ENCODE peak calls at places on chromosomes 4 and X, in ten cellular contexts. V, E, T, B, Z, F, S, R, P and U are unnamed samples.

GRCh38 chr4:83552085-83552484 is 16.2 kb downstream of the GPAT3 start:
- DNase-seq in V (no peak), E (no peak), T (no peak), B (no peak), Z (peak), F (no peak), S (no peak), R (no peak), P (no peak), U (no peak)

GRCh38 chrX:41406211-41406610 is 40.9 kb upstream of the NYX start:
- DNase-seq in V (no peak), E (no peak), T (no peak), B (no peak), Z (no peak), F (no peak), S (no peak), R (no peak), P (no peak), U (no peak)

GRCh38 chr4:38368612-38369011 is 295.4 kb upstream of the KLF3 start:
- DNase-seq in V (no peak), E (no peak), T (no peak), B (no peak), Z (peak), F (no peak), S (no peak), R (no peak), P (no peak), U (no peak)

GRCh38 chr4:38621004-38621684 is 42.9 kb upstream of the KLF3 start:
- DNase-seq in V (no peak), E (no peak), T (no peak), B (no peak), Z (peak), F (no peak), S (no peak), R (no peak), P (no peak), U (no peak)

GRCh38 chr4:98672583-98673281 is 14.3 kb upstream of the TSPAN5 start:
- DNase-seq in V (peak), E (no peak), T (no peak), B (no peak), Z (no peak), F (no peak), S (no peak), R (no peak), P (no peak), U (no peak)

GRCh38 chrX:83658731-83659130 is 150.6 kb downstream of the POU3F4 start:
- DNase-seq in V (peak), E (peak), T (no peak), B (no peak), Z (no peak), F (no peak), S (no peak), R (peak), P (no peak), U (no peak)

GRCh38 chr4:73735231-73735630 is 5.1 kb upstream of the CXCL8 start:
- DNase-seq in V (no peak), E (no peak), T (no peak), B (no peak), Z (peak), F (no peak), S (no peak), R (peak), P (no peak), U (no peak)

GRCh38 chrX:7272301-7272700 is 124.3 kb upstream of the PUDP start:
- DNase-seq in V (no peak), E (no peak), T (no peak), B (no peak), Z (no peak), F (no peak), S (no peak), R (no peak), P (no peak), U (no peak)